ENCODE peak calls at places on chromosomes 13 and 19, in ten cellular contexts. V is BE2C, E is esophagus squamous epithelium, M is lower leg skin, O is kidney epithelial cell, R is left ventricle myocardium inferior, D is fibroblast of lung, Y is activated B cell treated with CpG ODN at 0.5 μM for 24 hours, Z is AG09319, W is adrenal gland. A is an unnamed sample.

GRCh38 chr19:41930926-41931592 is 2.8 kb upstream of the ERFL start:
- DNase-seq in Y (no peak), O (no peak), D (no peak), R (no peak), W (no peak), Z (no peak), M (no peak), V (no peak), E (no peak), A (no peak)

GRCh38 chr13:75704942-75705320 is 68.8 kb downstream of the LMO7 start:
- DNase-seq in O (no peak), R (no peak), M (peak; percentile 65), E (no peak), D (no peak), V (no peak), Y (no peak), Z (no peak), W (no peak), A (no peak)

GRCh38 chr19:48578891-48579290 is 26.9 kb downstream of the SULT2B1 start:
- DNase-seq in D (no peak), W (no peak), E (no peak), M (no peak), R (no peak), V (no peak), Z (no peak), O (no peak), Y (no peak), A (no peak)

GRCh38 chr19:42093505-42093904 is 17.5 kb downstream of the ZNF574 start:
- DNase-seq in M (no peak), W (no peak), D (no peak), O (no peak), V (no peak), Y (no peak), R (no peak), Z (no peak), E (no peak), A (no peak)

GRCh38 chr19:57664269-57665127 is 4.2 kb upstream of the ZSCAN4 start:
- DNase-seq in R (peak; percentile 66), V (peak; percentile 76), M (no peak), O (no peak), D (peak; percentile 52), W (peak; percentile 72), E (no peak), Y (peak; percentile 22), Z (no peak), A (peak; percentile 82)

GRCh38 chr13:48009298-48009697 is 8.2 kb upstream of the SUCLA2 start:
- DNase-seq in Z (peak; percentile 65), W (no peak), E (no peak), D (peak; percentile 64), M (no peak), R (no peak), Y (no peak), V (no peak), O (peak; percentile 52), A (no peak)

GRCh38 chr13:112442483-112443090 is 66.4 kb downstream of the SPACA7 start:
- DNase-seq in M (no peak), W (no peak), Y (no peak), E (no peak), R (no peak), D (peak; percentile 12), Z (no peak), V (no peak), O (no peak), A (no peak)

GRCh38 chr13:99486996-99487395 is 14.3 kb upstream of the TM9SF2 start:
- DNase-seq in W (no peak), Y (no peak), E (no peak), Z (no peak), D (no peak), O (no peak), R (no peak), M (no peak), V (no peak), A (no peak)

GRCh38 chr19:31983647-31984046 is 361.8 kb upstream of the ZNF507 start:
- DNase-seq in E (no peak), V (no peak), O (no peak), R (no peak), D (no peak), Y (no peak), M (no peak), W (no peak), Z (no peak), A (no peak)

GRCh38 chr19:17076539-17076919 is 952 bp downstream of the MYO9B start:
- DNase-seq in E (no peak), Y (no peak), Z (no peak), R (no peak), M (no peak), W (peak; percentile 47), O (no peak), V (no peak), D (no peak), A (peak; percentile 20)

GRCh38 chr13:113806526-113806925 is 47.5 kb downstream of the TMEM255B start:
- DNase-seq in E (no peak), O (no peak), Z (no peak), V (no peak), M (no peak), Y (no peak), D (no peak), R (peak; percentile 5), W (no peak), A (no peak)

GRCh38 chr13:97875911-97876310 is 77.6 kb upstream of the IPO5 start:
- DNase-seq in R (no peak), E (no peak), M (no peak), O (no peak), D (no peak), Z (no peak), W (no peak), V (no peak), Y (no peak), A (no peak)

GRCh38 chr13:44661936-44662335 is 85.8 kb upstream of the TSC22D1 start:
- DNase-seq in M (no peak), V (no peak), W (no peak), Z (no peak), R (no peak), E (no peak), O (no peak), Y (no peak), D (no peak), A (no peak)

DNA sequence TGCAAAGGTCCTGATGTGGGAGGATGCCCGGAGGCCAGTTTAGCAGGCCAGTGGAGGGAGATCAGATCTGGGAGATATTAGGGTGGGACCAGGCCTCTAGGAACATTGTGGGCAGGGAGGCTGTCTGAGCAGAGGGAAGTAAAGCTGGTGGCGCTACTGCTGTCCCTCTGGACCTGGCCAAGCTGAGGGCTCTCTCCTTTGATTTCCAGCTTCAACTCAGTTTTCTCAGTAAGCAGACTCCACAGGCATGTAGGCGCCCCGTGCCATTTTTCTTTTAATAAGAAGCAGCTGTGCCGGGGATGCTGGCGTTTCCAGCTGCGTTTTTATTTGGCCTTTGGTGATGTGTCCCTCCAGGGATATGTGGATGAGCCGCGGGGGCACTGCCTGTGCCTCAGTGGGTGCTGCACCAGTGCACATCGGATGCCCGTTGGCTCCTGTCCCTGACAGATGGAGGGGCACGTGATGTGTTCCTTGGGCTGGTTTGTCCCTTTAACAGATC is 6.7 kb downstream of the DNM2 start:
- DNase-seq in W (no peak), E (no peak), Z (peak; percentile 44), O (no peak), D (no peak), V (peak; percentile 56), R (no peak), M (no peak), Y (no peak), A (no peak)
- TF ChIP-seq CTCF in W (no peak), E (no peak), Z (no peak), O (no peak), D (no peak), V (no peak), R (no peak), M (no peak), Y (no peak), A (no peak)

GRCh38 chr19:4139614-4140236 is 13.7 kb upstream of the CREB3L3 start:
- DNase-seq in W (peak; percentile 91), O (no peak), E (no peak), D (peak; percentile 52), Y (peak; percentile 84), V (peak; percentile 81), Z (no peak), M (peak; percentile 69), R (peak; percentile 73), A (peak; percentile 86)

GRCh38 chr19:4136680-4137088 is 12.8 kb upstream of the MAP2K2 start:
- DNase-seq in Y (no peak), O (no peak), D (no peak), E (no peak), Z (no peak), W (no peak), M (no peak), V (no peak), R (no peak), A (no peak)

GRCh38 chr19:4138445-4138844 is 14.5 kb upstream of the MAP2K2 start:
- DNase-seq in Z (no peak), E (no peak), M (no peak), O (no peak), Y (no peak), R (no peak), D (no peak), W (no peak), V (no peak), A (no peak)

GRCh38 chr19:4144666-4145261 is 8.7 kb upstream of the CREB3L3 start:
- DNase-seq in O (no peak), M (no peak), W (peak; percentile 79), V (no peak), R (no peak), Y (no peak), D (peak; percentile 85), E (no peak), Z (no peak), A (no peak)

GRCh38 chr19:4140237-4140711 is 13.2 kb upstream of the CREB3L3 start:
- DNase-seq in M (no peak), E (no peak), Z (no peak), O (peak; percentile 19), W (peak; percentile 47), D (peak; percentile 76), V (peak; percentile 66), Y (peak; percentile 23), R (no peak), A (peak; percentile 50)
- TF ChIP-seq CTCF in M (no peak), E (peak; percentile 52), Z (peak; percentile 77), O (peak; percentile 74), W (peak; percentile 47), D (peak; percentile 76), V (peak; percentile 79), Y (no peak), R (peak; percentile 62), A (peak; percentile 57)

DNA sequence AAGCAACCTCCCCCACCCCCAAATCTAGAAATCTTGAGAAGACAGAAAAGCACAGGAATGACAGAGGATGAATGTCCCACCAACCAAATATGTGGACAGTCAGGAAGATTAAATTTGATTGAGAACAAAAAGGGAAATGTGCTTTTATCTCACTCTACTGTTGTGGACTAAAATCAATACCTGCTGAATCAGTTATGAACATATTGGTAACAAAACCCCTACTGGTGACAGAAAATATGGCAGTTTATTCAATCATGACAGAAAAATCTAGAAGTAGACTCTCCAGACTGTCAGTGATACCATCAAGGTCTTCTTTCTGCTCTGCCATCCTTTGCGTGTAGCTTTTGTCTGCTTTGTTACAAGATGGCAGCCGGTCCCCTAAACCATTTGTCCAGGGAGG is 35.2 kb downstream of the FAM216B start:
- DNase-seq in Z (no peak), M (no peak), D (no peak), Y (no peak), R (no peak), O (no peak), W (no peak), E (no peak), V (no peak), A (no peak)
- TF ChIP-seq CTCF in Z (peak; percentile 6), M (no peak), D (peak; percentile 19), Y (no peak), R (no peak), O (no peak), W (no peak), E (no peak), V (peak; percentile 39), A (no peak)

GRCh38 chr13:37173214-37173613 is 67.8 kb upstream of the CSNK1A1L start:
- DNase-seq in V (no peak), W (no peak), M (no peak), E (no peak), D (peak; percentile 78), O (no peak), Y (no peak), R (no peak), Z (peak; percentile 78), A (no peak)
- TF ChIP-seq CTCF in V (no peak), W (no peak), M (no peak), E (no peak), D (no peak), O (no peak), Y (no peak), R (no peak), Z (peak; percentile 24), A (no peak)

A was measured in nephron progenitor cell.